ENCODE peak calls at places on chromosomes 11 and 22, in eight cellular contexts. One of them, this sample, is unnamed.

GRCh38 chr11:64655901-64656601 is 65.0 kb downstream of the SLC22A12 start:
- DNase-seq in IMR-90: peak; percentile 27
- DNase-seq in lower lobe of right lung: no peak
- DNase-seq in HFF-Myc: no peak
- DNase-seq in cardiac fibroblast: peak; percentile 64
- DNase-seq in endothelial cell: no peak
- DNase-seq in osteocyte: no peak
- DNase-seq in sigmoid colon: no peak
- DNase-seq in this sample: no peak

GRCh38 chr11:8318536-8318935 is 54.9 kb upstream of the LMO1 start:
- DNase-seq in cardiac fibroblast: no peak
- DNase-seq in osteocyte: no peak
- DNase-seq in endothelial cell: peak; percentile 38
- DNase-seq in lower lobe of right lung: no peak
- DNase-seq in HFF-Myc: no peak
- DNase-seq in IMR-90: no peak
- DNase-seq in sigmoid colon: peak; percentile 55
- DNase-seq in this sample: no peak

GRCh38 chr11:17010851-17011420 is 3.3 kb downstream of the PLEKHA7 start:
- DNase-seq in IMR-90: no peak
- DNase-seq in osteocyte: no peak
- DNase-seq in HFF-Myc: no peak
- DNase-seq in cardiac fibroblast: no peak
- DNase-seq in endothelial cell: no peak
- DNase-seq in lower lobe of right lung: no peak
- DNase-seq in sigmoid colon: peak; percentile 54
- DNase-seq in this sample: no peak

GRCh38 chr11:128365044-128365443 is 222.3 kb downstream of the ETS1 start:
- DNase-seq in sigmoid colon: no peak
- DNase-seq in IMR-90: peak; percentile 85
- DNase-seq in HFF-Myc: peak; percentile 73
- DNase-seq in lower lobe of right lung: no peak
- DNase-seq in osteocyte: no peak
- DNase-seq in cardiac fibroblast: peak; percentile 79
- DNase-seq in endothelial cell: peak; percentile 10
- DNase-seq in this sample: no peak

GRCh38 chr22:26892401-26893033 is 235.1 kb downstream of the MIAT start:
- DNase-seq in sigmoid colon: peak; percentile 72
- DNase-seq in endothelial cell: no peak
- DNase-seq in IMR-90: no peak
- DNase-seq in lower lobe of right lung: peak; percentile 65
- DNase-seq in osteocyte: peak; percentile 83
- DNase-seq in HFF-Myc: no peak
- DNase-seq in cardiac fibroblast: no peak
- DNase-seq in this sample: no peak

GRCh38 chr11:117908959-117909610 is 20.1 kb downstream of the TMPRSS13 start:
- DNase-seq in sigmoid colon: no peak
- DNase-seq in endothelial cell: no peak
- DNase-seq in IMR-90: no peak
- DNase-seq in lower lobe of right lung: no peak
- DNase-seq in osteocyte: no peak
- DNase-seq in cardiac fibroblast: no peak
- DNase-seq in HFF-Myc: no peak
- DNase-seq in this sample: no peak

GRCh38 chr11:66011239-66011784 is 496 bp upstream of the CST6 start:
- DNase-seq in endothelial cell: no peak
- DNase-seq in osteocyte: no peak
- DNase-seq in IMR-90: peak; percentile 53
- DNase-seq in cardiac fibroblast: peak; percentile 47
- DNase-seq in lower lobe of right lung: peak; percentile 86
- DNase-seq in sigmoid colon: no peak
- DNase-seq in HFF-Myc: no peak
- DNase-seq in this sample: no peak

GRCh38 chr11:16881074-16881709 is 133.0 kb downstream of the PLEKHA7 start:
- DNase-seq in osteocyte: no peak
- DNase-seq in IMR-90: peak; percentile 13
- DNase-seq in sigmoid colon: peak; percentile 70
- DNase-seq in endothelial cell: no peak
- DNase-seq in HFF-Myc: no peak
- DNase-seq in lower lobe of right lung: peak; percentile 69
- DNase-seq in cardiac fibroblast: peak; percentile 67
- DNase-seq in this sample: peak; percentile 82

GRCh38 chr11:66592457-66593302 is at the start of the genes CCDC87 and CCS:
- DNase-seq in cardiac fibroblast: peak; percentile 97
- DNase-seq in HFF-Myc: peak; percentile 70
- DNase-seq in sigmoid colon: peak; percentile 99
- DNase-seq in lower lobe of right lung: peak; percentile 100
- DNase-seq in osteocyte: peak; percentile 99
- DNase-seq in endothelial cell: peak; percentile 97
- DNase-seq in IMR-90: peak; percentile 92
- DNase-seq in this sample: peak; percentile 98

GRCh38 chr22:37544955-37545702 is 15.2 kb upstream of the CDC42EP1 start:
- DNase-seq in HFF-Myc: no peak
- DNase-seq in sigmoid colon: peak; percentile 83
- DNase-seq in lower lobe of right lung: peak; percentile 82
- DNase-seq in endothelial cell: peak; percentile 90
- DNase-seq in IMR-90: peak; percentile 58
- DNase-seq in cardiac fibroblast: peak; percentile 83
- DNase-seq in osteocyte: peak; percentile 91
- DNase-seq in this sample: peak; percentile 73

GRCh38 chr22:37542959-37543358 is 17.3 kb upstream of the CDC42EP1 start:
- DNase-seq in lower lobe of right lung: no peak
- DNase-seq in endothelial cell: no peak
- DNase-seq in IMR-90: no peak
- DNase-seq in sigmoid colon: no peak
- DNase-seq in cardiac fibroblast: no peak
- DNase-seq in osteocyte: no peak
- DNase-seq in HFF-Myc: no peak
- DNase-seq in this sample: no peak

GRCh38 chr22:37546436-37547248 is 13.6 kb upstream of the CDC42EP1 start:
- DNase-seq in lower lobe of right lung: peak; percentile 73
- DNase-seq in HFF-Myc: no peak
- DNase-seq in IMR-90: peak; percentile 68
- DNase-seq in endothelial cell: no peak
- DNase-seq in osteocyte: peak; percentile 88
- DNase-seq in sigmoid colon: peak; percentile 91
- DNase-seq in cardiac fibroblast: peak; percentile 98
- DNase-seq in this sample: peak; percentile 73

GRCh38 chr22:37547249-37547741 is 13.0 kb upstream of the CDC42EP1 start:
- DNase-seq in IMR-90: no peak
- DNase-seq in lower lobe of right lung: no peak
- DNase-seq in endothelial cell: no peak
- DNase-seq in osteocyte: no peak
- DNase-seq in sigmoid colon: no peak
- DNase-seq in HFF-Myc: no peak
- DNase-seq in cardiac fibroblast: peak; percentile 53
- DNase-seq in this sample: no peak

DNA sequence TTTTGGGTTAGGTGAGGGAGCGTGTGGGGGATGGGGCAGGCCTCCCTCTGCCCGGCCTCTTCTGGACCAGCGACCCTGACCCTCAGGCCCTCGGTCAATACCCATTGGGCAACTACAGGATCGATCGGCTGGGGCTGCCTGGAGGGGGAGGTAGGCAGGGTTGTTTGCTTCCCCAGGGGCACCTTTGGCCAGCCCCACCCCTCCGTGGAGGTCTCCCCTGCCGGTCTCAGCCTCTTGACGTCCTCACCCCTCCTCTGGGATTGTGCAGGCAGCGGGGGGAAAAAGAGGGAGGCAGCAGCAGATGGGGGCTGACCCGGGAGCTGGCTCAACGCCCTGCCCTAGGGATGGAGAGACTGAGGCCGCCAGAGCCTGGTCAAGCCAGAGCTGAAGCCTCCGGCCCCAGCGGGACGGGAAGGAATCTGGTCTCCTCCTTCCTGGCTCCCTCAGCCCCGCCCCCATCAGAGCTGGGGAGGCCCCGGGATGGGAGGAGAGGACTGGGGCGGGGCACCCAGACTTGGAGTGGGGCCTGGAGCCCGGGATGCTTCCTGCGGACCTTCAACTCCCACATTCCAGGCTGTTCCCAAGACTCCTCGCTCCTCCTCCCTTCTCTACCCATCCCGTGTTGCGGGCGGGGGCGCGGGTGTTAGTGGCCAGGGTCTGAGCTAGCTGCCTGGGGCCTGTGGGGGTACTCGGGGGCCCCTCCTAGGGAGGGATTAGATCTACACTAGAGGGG is 14.4 kb upstream of the CDC42EP1 start:
- DNase-seq in lower lobe of right lung: peak; percentile 90
- DNase-seq in IMR-90: peak; percentile 90
- DNase-seq in sigmoid colon: peak; percentile 98
- DNase-seq in cardiac fibroblast: peak; percentile 100
- DNase-seq in HFF-Myc: peak; percentile 79
- DNase-seq in endothelial cell: peak; percentile 90
- DNase-seq in osteocyte: peak; percentile 99
- DNase-seq in this sample: peak; percentile 93
- TF ChIP-seq CTCF in lower lobe of right lung: no peak
- TF ChIP-seq CTCF in IMR-90: no peak
- TF ChIP-seq CTCF in sigmoid colon: no peak
- TF ChIP-seq CTCF in cardiac fibroblast: no peak
- TF ChIP-seq CTCF in HFF-Myc: no peak
- TF ChIP-seq CTCF in endothelial cell: no peak
- TF ChIP-seq CTCF in osteocyte: no peak
- TF ChIP-seq CTCF in this sample: no peak

GRCh38 chr11:62507023-62507422 is 39.6 kb downstream of the AHNAK start:
- DNase-seq in IMR-90: no peak
- DNase-seq in HFF-Myc: no peak
- DNase-seq in cardiac fibroblast: no peak
- DNase-seq in endothelial cell: no peak
- DNase-seq in lower lobe of right lung: no peak
- DNase-seq in sigmoid colon: no peak
- DNase-seq in osteocyte: no peak
- DNase-seq in this sample: no peak
- TF ChIP-seq CTCF in IMR-90: no peak
- TF ChIP-seq CTCF in HFF-Myc: no peak
- TF ChIP-seq CTCF in cardiac fibroblast: no peak
- TF ChIP-seq CTCF in endothelial cell: no peak
- TF ChIP-seq CTCF in lower lobe of right lung: no peak
- TF ChIP-seq CTCF in sigmoid colon: no peak
- TF ChIP-seq CTCF in osteocyte: no peak
- TF ChIP-seq CTCF in this sample: no peak

GRCh38 chr11:72848846-72849466 is 34.7 kb downstream of the ATG16L2 start:
- DNase-seq in sigmoid colon: no peak
- DNase-seq in endothelial cell: no peak
- DNase-seq in osteocyte: no peak
- DNase-seq in IMR-90: peak; percentile 60
- DNase-seq in HFF-Myc: no peak
- DNase-seq in cardiac fibroblast: peak; percentile 58
- DNase-seq in lower lobe of right lung: no peak
- DNase-seq in this sample: no peak
- TF ChIP-seq CTCF in sigmoid colon: peak; percentile 45
- TF ChIP-seq CTCF in endothelial cell: peak; percentile 47
- TF ChIP-seq CTCF in osteocyte: peak; percentile 64
- TF ChIP-seq CTCF in IMR-90: peak; percentile 62
- TF ChIP-seq CTCF in HFF-Myc: peak; percentile 69
- TF ChIP-seq CTCF in cardiac fibroblast: peak; percentile 78
- TF ChIP-seq CTCF in lower lobe of right lung: peak; percentile 67
- TF ChIP-seq CTCF in this sample: peak; percentile 46

GRCh38 chr11:124285610-124286344 is 28.0 kb downstream of the OR8D1 start:
- DNase-seq in HFF-Myc: no peak
- DNase-seq in endothelial cell: no peak
- DNase-seq in osteocyte: no peak
- DNase-seq in IMR-90: peak; percentile 75
- DNase-seq in lower lobe of right lung: no peak
- DNase-seq in cardiac fibroblast: peak; percentile 75
- DNase-seq in sigmoid colon: no peak
- DNase-seq in this sample: no peak
- TF ChIP-seq CTCF in HFF-Myc: no peak
- TF ChIP-seq CTCF in endothelial cell: no peak
- TF ChIP-seq CTCF in osteocyte: no peak
- TF ChIP-seq CTCF in IMR-90: no peak
- TF ChIP-seq CTCF in lower lobe of right lung: no peak
- TF ChIP-seq CTCF in cardiac fibroblast: no peak
- TF ChIP-seq CTCF in sigmoid colon: no peak
- TF ChIP-seq CTCF in this sample: no peak

GRCh38 chr11:132137981-132138313 is 767.5 kb downstream of the NTM start:
- DNase-seq in IMR-90: peak; percentile 26
- DNase-seq in osteocyte: no peak
- DNase-seq in sigmoid colon: no peak
- DNase-seq in cardiac fibroblast: no peak
- DNase-seq in HFF-Myc: no peak
- DNase-seq in endothelial cell: no peak
- DNase-seq in lower lobe of right lung: no peak
- DNase-seq in this sample: no peak

GRCh38 chr11:132142554-132142953 is 772.1 kb downstream of the NTM start:
- DNase-seq in cardiac fibroblast: no peak
- DNase-seq in osteocyte: no peak
- DNase-seq in HFF-Myc: no peak
- DNase-seq in endothelial cell: no peak
- DNase-seq in IMR-90: no peak
- DNase-seq in lower lobe of right lung: no peak
- DNase-seq in sigmoid colon: no peak
- DNase-seq in this sample: no peak

GRCh38 chr11:132139181-132139580 is 768.8 kb downstream of the NTM start:
- DNase-seq in endothelial cell: no peak
- DNase-seq in sigmoid colon: no peak
- DNase-seq in lower lobe of right lung: no peak
- DNase-seq in cardiac fibroblast: no peak
- DNase-seq in IMR-90: no peak
- DNase-seq in osteocyte: no peak
- DNase-seq in HFF-Myc: no peak
- DNase-seq in this sample: no peak

GRCh38 chr11:132142102-132142501 is 771.7 kb downstream of the NTM start:
- DNase-seq in lower lobe of right lung: no peak
- DNase-seq in sigmoid colon: no peak
- DNase-seq in cardiac fibroblast: no peak
- DNase-seq in IMR-90: no peak
- DNase-seq in osteocyte: no peak
- DNase-seq in HFF-Myc: no peak
- DNase-seq in endothelial cell: no peak
- DNase-seq in this sample: no peak

GRCh38 chr11:132140056-132140455 is 769.6 kb downstream of the NTM start:
- DNase-seq in HFF-Myc: no peak
- DNase-seq in endothelial cell: no peak
- DNase-seq in osteocyte: no peak
- DNase-seq in cardiac fibroblast: no peak
- DNase-seq in sigmoid colon: no peak
- DNase-seq in IMR-90: no peak
- DNase-seq in lower lobe of right lung: no peak
- DNase-seq in this sample: no peak
- TF ChIP-seq CTCF in HFF-Myc: no peak
- TF ChIP-seq CTCF in endothelial cell: peak; percentile 34
- TF ChIP-seq CTCF in osteocyte: no peak
- TF ChIP-seq CTCF in cardiac fibroblast: no peak
- TF ChIP-seq CTCF in sigmoid colon: no peak
- TF ChIP-seq CTCF in IMR-90: no peak
- TF ChIP-seq CTCF in lower lobe of right lung: no peak
- TF ChIP-seq CTCF in this sample: no peak

DNA sequence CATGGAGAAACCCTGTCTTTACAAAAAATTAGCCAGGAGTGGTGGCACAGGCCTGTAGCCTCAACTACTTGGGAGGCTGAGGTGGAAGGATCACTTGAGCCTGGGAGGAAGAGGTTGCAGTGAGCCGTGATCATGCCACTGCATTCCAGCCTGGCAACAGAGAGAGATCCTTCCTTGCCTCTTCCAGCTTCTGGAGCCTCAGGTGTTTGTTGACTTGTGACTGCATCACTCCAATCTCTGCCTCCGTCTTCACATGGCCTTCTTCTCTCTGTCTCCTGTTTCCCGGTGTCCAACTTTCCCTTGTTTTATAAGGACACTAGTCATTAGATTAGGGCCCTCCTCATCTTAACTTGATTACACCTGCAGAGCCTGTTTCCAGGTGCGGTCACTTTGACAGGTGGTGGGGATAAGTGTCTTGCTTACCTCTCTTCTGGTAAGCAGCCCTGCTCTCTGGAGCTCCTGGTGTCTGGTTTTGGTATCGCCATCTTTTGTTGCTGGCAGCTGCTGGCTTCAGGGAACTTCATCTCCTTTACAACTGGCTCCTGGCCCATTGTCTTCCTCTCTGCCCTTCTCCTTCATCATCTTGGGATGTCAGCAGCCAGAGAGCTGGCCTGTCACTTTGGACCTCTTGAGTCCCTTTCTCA is 8.2 kb upstream of the USP2 start:
- DNase-seq in endothelial cell: peak; percentile 59
- DNase-seq in sigmoid colon: no peak
- DNase-seq in osteocyte: peak; percentile 46
- DNase-seq in cardiac fibroblast: no peak
- DNase-seq in IMR-90: no peak
- DNase-seq in HFF-Myc: no peak
- DNase-seq in lower lobe of right lung: no peak
- DNase-seq in this sample: no peak
- TF ChIP-seq CTCF in endothelial cell: peak; percentile 57
- TF ChIP-seq CTCF in sigmoid colon: no peak
- TF ChIP-seq CTCF in osteocyte: peak; percentile 37
- TF ChIP-seq CTCF in cardiac fibroblast: peak; percentile 56
- TF ChIP-seq CTCF in IMR-90: peak; percentile 27
- TF ChIP-seq CTCF in HFF-Myc: peak; percentile 43
- TF ChIP-seq CTCF in lower lobe of right lung: peak; percentile 13
- TF ChIP-seq CTCF in this sample: no peak